ENCODE peak calls at places on chromosomes 6 and 20, in seven cellular contexts. H, U, I, Y, L, V and G are unnamed samples.
A peak's percentile ranks its signal among the peaks of the same experiment; 100 is the strongest.

GRCh38 chr20:62314339-62314638 is 11.5 kb downstream of the ADRM1 start:
- DNase-seq in H (no peak), U (no peak), I (no peak), Y (no peak), L (no peak), V (no peak), G (no peak)

GRCh38 chr6:162343196-162343901 is 384.2 kb downstream of the PRKN start:
- DNase-seq in H (no peak), U (no peak), I (no peak), Y (no peak), L (no peak), V (peak; percentile 8), G (no peak)

GRCh38 chr6:79076160-79076559 is 1.9 kb downstream of the PHIP start:
- DNase-seq in H (no peak), U (no peak), I (no peak), Y (no peak), L (no peak), V (no peak), G (no peak)

GRCh38 chr6:40550096-40550731 is 37.0 kb downstream of the LRFN2 start:
- DNase-seq in H (peak; percentile 32), U (no peak), I (no peak), Y (peak; percentile 24), L (no peak), V (peak; percentile 53), G (no peak)

GRCh38 chr6:35294308-35294945 is 3.2 kb upstream of the DEF6 start:
- DNase-seq in H (peak; percentile 56), U (no peak), I (peak; percentile 71), Y (peak; percentile 45), L (peak; percentile 64), V (peak; percentile 45), G (peak; percentile 91)

GRCh38 chr6:408599-409102 is 17.1 kb downstream of the IRF4 start:
- DNase-seq in H (no peak), U (no peak), I (no peak), Y (no peak), L (peak; percentile 79), V (peak; percentile 55), G (no peak)

GRCh38 chr6:54085526-54085925 is 25.7 kb upstream of the MLIP start:
- DNase-seq in H (no peak), U (no peak), I (no peak), Y (no peak), L (no peak), V (peak; percentile 10), G (no peak)

GRCh38 chr6:107670792-107671199 is 153.3 kb downstream of the SCML4 start:
- DNase-seq in H (no peak), U (peak; percentile 46), I (peak; percentile 78), Y (peak; percentile 41), L (peak; percentile 59), V (no peak), G (no peak)

GRCh38 chr6:142548571-142548970 is 246.8 kb downstream of the ADGRG6 start:
- DNase-seq in H (no peak), U (no peak), I (no peak), Y (no peak), L (no peak), V (no peak), G (no peak)

GRCh38 chr6:107655245-107655644 is 165.3 kb downstream of the SOBP start:
- DNase-seq in H (no peak), U (no peak), I (no peak), Y (no peak), L (no peak), V (no peak), G (no peak)

GRCh38 chr6:19759117-19759880 is 77.9 kb upstream of the ID4 start:
- DNase-seq in H (no peak), U (no peak), I (no peak), Y (no peak), L (no peak), V (peak; percentile 11), G (no peak)

GRCh38 chr20:49278036-49278816 is at the start of gene ZNFX1:
- DNase-seq in H (peak; percentile 99), U (peak; percentile 99), I (peak; percentile 99), Y (peak; percentile 99), L (peak; percentile 99), V (peak; percentile 98), G (peak; percentile 99)
- TF ChIP-seq CTCF in H (no peak), U (no peak), I (no peak), Y (no peak), L (peak; percentile 5), V (no peak), G (no peak)

GRCh38 chr20:33408716-33409654 is 7.7 kb upstream of the CDK5RAP1 start:
- DNase-seq in H (no peak), U (no peak), I (no peak), Y (no peak), L (no peak), V (no peak), G (no peak)
- H3K4me3 ChIP-seq in H (no peak overlapping the region), U (no peak overlapping the region), I (no peak overlapping the region), Y (no peak overlapping the region), L (no peak overlapping the region), V (no peak overlapping the region), G (no peak overlapping the region)

DNA sequence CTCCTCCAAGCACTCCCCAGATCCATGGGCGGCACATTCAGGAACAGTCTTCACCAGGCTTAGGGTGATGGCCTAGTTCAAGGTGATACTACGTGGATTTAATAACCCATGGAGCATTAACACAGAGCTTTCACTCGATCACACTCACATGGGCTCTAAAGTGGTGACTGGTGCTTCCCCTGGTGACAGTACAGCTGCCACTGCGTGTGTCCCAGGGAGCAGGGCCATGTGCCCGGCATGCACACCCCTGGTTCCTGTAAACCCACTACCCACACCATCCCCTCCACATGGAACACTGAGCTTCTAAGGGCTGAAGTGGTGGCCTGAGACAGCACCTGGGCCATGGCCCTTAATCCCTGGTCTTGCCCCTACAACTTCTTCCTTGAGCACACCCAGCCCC is 27.8 kb upstream of the APMAP start:
- DNase-seq in H (no peak), U (no peak), I (peak; percentile 15), Y (peak; percentile 3), L (peak; percentile 11), V (no peak), G (no peak)
- TF ChIP-seq EP300 in H (no peak), U (no peak), I (no peak), Y (no peak), L (no peak), V (no peak), G (no peak)

DNA sequence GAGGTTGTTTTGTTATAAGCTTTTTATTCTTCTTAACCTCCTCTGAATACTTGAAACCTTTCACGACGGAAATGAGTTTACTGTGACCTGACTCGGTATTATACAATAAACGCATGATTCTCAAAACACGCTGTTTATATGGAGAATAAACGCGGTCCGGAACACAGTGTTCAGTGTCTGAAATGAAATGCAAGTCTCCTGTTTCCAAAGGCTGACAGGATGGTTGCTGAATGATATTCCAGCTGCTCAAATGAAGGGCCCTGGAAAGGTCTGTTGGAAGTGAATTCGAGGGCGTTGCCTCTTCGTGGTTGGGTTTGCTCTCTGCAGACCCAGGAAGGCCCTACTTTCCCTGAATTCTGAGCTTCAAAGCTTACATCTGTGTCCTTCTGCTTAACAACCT is 83.4 kb downstream of the RSPH3 start:
- DNase-seq in H (no peak), U (no peak), I (peak; percentile 79), Y (no peak), L (no peak), V (no peak), G (no peak)
- TF ChIP-seq CTCF in H (no peak), U (no peak), I (no peak), Y (no peak), L (no peak), V (no peak), G (no peak)

DNA sequence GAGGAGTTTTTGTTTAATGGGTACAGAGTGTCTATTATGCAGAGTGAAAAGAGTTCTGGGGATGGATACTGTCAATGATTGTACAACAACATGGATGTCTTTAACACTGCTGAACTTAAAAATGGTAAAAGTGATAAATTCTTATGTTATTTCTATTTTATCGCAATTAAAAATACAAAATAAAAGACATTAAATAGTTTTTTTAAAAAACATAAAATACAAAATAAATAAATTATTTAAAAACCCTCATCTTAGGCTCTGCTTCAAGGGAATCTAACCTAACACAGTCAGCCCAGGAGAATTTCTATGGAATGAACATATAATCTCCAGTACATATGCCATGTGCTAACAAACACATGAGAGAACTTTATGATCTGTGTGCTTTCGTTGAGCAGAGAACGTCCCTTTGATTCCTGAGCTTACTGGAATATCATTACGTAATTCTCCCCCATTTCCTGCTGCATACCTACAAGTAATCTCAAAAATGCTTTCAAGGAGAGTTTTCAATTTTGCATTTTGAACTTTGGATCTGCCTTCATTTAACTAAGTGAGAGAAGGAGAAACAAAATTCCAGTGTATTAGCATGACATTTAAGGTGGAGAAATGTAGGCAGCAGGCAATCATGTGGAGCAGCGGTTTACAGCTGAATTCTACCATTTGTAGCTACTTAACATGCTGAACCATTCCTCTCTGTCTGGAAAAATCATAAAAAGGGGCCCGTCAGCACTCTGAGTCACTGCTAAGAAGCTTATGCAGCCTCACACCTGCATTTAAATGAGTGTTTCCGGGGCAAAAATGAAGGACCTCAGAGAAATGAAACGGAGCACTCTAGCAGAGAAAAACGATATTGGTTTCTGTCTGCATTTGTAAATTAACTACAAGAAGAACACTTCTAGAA is 451.4 kb downstream of the PLCB1 start:
- DNase-seq in H (no peak), U (no peak), I (no peak), Y (peak; percentile 13), L (no peak), V (no peak), G (no peak)
- H3K4me3 ChIP-seq in H (no peak overlapping the region), U (no peak overlapping the region), I (no peak overlapping the region), Y (no peak overlapping the region), L (no peak overlapping the region), V (no peak overlapping the region), G (no peak overlapping the region)

GRCh38 chr6:156262014-156262413 is 515.2 kb upstream of the ARID1B start:
- DNase-seq in H (no peak), U (no peak), I (no peak), Y (no peak), L (no peak), V (no peak), G (no peak)
- TF ChIP-seq EP300 in H (no peak), U (no peak), I (no peak), Y (no peak), L (no peak), V (no peak), G (no peak)

GRCh38 chr6:120355822-120356221 is 978.5 kb downstream of the TBC1D32 start:
- DNase-seq in H (no peak), U (no peak), I (no peak), Y (no peak), L (no peak), V (no peak), G (no peak)
- TF ChIP-seq CTCF in H (no peak), U (no peak), I (no peak), Y (no peak), L (no peak), V (no peak), G (no peak)